ENCODE peak calls at places on chromosomes 2 and 18, in five cellular contexts. Z, O, K, I and J are unnamed samples.

GRCh38 chr2:120499784-120500495 is 154.0 kb downstream of the INHBB start:
- DNase-seq in O (no peak), K (no peak), Z (no peak), I (no peak), J (no peak)

GRCh38 chr2:241007111-241007510 is 8.7 kb downstream of the SNED1 start:
- DNase-seq in I (no peak), O (no peak), Z (no peak), K (no peak), J (no peak)

GRCh38 chr2:119015849-119016248 is 73.9 kb downstream of the MARCO start:
- DNase-seq in K (no peak), I (no peak), Z (no peak), O (no peak), J (no peak)

GRCh38 chr18:32770651-32771168 is 2.1 kb downstream of the KLHL14 start:
- DNase-seq in K (peak; percentile 24), O (no peak), I (no peak), Z (no peak), J (no peak)

GRCh38 chr2:99572380-99572779 is 82.6 kb upstream of the REV1 start:
- DNase-seq in Z (no peak), K (no peak), O (no peak), I (no peak), J (no peak)

GRCh38 chr2:28334527-28334891 is 58.1 kb upstream of the FOSL2 start:
- DNase-seq in K (no peak), Z (no peak), O (no peak), I (no peak), J (no peak)

GRCh38 chr18:52333860-52334259 is 6.1 kb upstream of the DCC start:
- DNase-seq in K (no peak), I (no peak), Z (no peak), O (no peak), J (no peak)

GRCh38 chr2:171910494-171910893 is 11.8 kb upstream of the HAT1 start:
- DNase-seq in K (no peak), I (no peak), O (no peak), Z (no peak), J (no peak)

GRCh38 chr2:64837116-64837704 is 152.0 kb upstream of the SLC1A4 start:
- DNase-seq in I (no peak), Z (peak; percentile 35), O (no peak), K (no peak), J (peak; percentile 83)

GRCh38 chr2:42200534-42201227 is 31.5 kb downstream of the EML4 start:
- DNase-seq in Z (peak; percentile 85), K (no peak), O (no peak), I (no peak), J (no peak)

GRCh38 chr2:145824384-145824783 is 1304.5 kb upstream of the ZEB2 start:
- DNase-seq in O (no peak), Z (no peak), K (no peak), I (no peak), J (no peak)